ENCODE peak calls at places on chromosomes 4 and X, in seven cellular contexts. L is fibroblast of lung, O is AG04449, T is H7, P is coronary artery, C is skeletal muscle cell, H is testis. D is an unnamed sample.

GRCh38 chr4:150619032-150619431 is 37.1 kb downstream of the MAB21L2 start:
- DNase-seq in T (no peak), O (no peak), H (no peak), C (no peak), L (peak; percentile 2), P (no peak), D (no peak)

GRCh38 chr4:28469886-28470285 is 1609.2 kb downstream of the STIM2 start:
- DNase-seq in L (peak; percentile 0), O (peak; percentile 21), C (peak; percentile 69), H (no peak), T (no peak), P (no peak), D (no peak)

GRCh38 chr4:174989791-174990190 is 71.6 kb downstream of the ADAM29 start:
- DNase-seq in H (no peak), C (no peak), P (no peak), O (no peak), T (no peak), L (no peak), D (no peak)

GRCh38 chrX:47483310-47484268 is 567 bp upstream of the ZNF41 start:
- DNase-seq in O (no peak), T (peak; percentile 31), L (peak; percentile 50), C (no peak), P (no peak), H (peak; percentile 16), D (no peak)

GRCh38 chrX:8869812-8870211 is 68.6 kb upstream of the FAM9A start:
- DNase-seq in C (no peak), L (no peak), T (no peak), O (no peak), P (no peak), H (no peak), D (no peak)

GRCh38 chr4:181877329-181877848 is 365.8 kb upstream of the TENM3 start:
- DNase-seq in L (peak; percentile 95), P (no peak), C (peak; percentile 55), O (peak; percentile 55), H (no peak), T (no peak), D (peak; percentile 72)

GRCh38 chr4:11397146-11397545 is 31.5 kb downstream of the HS3ST1 start:
- DNase-seq in O (no peak), L (no peak), H (no peak), T (no peak), P (no peak), C (no peak), D (no peak)

GRCh38 chrX:69050051-69050785 is 115.0 kb downstream of the PJA1 start:
- DNase-seq in O (no peak), H (no peak), C (no peak), P (peak; percentile 54), T (no peak), L (no peak), D (no peak)

GRCh38 chr4:109957227-109957626 is 44.5 kb downstream of the EGF start:
- DNase-seq in T (no peak), P (no peak), H (no peak), C (no peak), O (no peak), L (no peak), D (no peak)

GRCh38 chrX:21986596-21986995 is 45.5 kb upstream of the PHEX start:
- DNase-seq in O (no peak), P (no peak), H (no peak), C (no peak), T (no peak), L (peak; percentile 57), D (no peak)

GRCh38 chr4:127782275-127783025 is at the start of gene HSPA4L:
- DNase-seq in H (peak; percentile 80), C (no peak), L (peak; percentile 36), O (no peak), T (peak; percentile 44), P (no peak), D (no peak)

GRCh38 chr4:127781303-127782024 is 658 bp upstream of the HSPA4L start:
- DNase-seq in C (no peak), T (peak; percentile 79), L (peak; percentile 55), H (peak; percentile 70), P (peak; percentile 80), O (no peak), D (no peak)

GRCh38 chr4:127782025-127782274 is 172 bp upstream of the HSPA4L start:
- DNase-seq in O (peak; percentile 12), H (peak; percentile 93), P (peak; percentile 90), L (peak; percentile 78), T (peak; percentile 93), C (peak; percentile 44), D (peak; percentile 44)

GRCh38 chr4:127783026-127783769 is 1.1 kb downstream of the HSPA4L start:
- DNase-seq in L (peak; percentile 86), T (peak; percentile 57), O (peak; percentile 3), H (peak; percentile 86), C (peak; percentile 36), P (peak; percentile 88), D (peak; percentile 20)

GRCh38 chr4:127783971-127784519 is 1.9 kb downstream of the HSPA4L start:
- DNase-seq in H (no peak), C (no peak), T (no peak), O (no peak), L (no peak), P (no peak), D (no peak)
- H3K4me3 ChIP-seq in H (peak overlapping the region; percentile 79), C (peak overlapping the region; percentile 71), T (no peak overlapping the region), O (no peak overlapping the region), L (no peak overlapping the region), P (peak overlapping the region; percentile 87), D (no peak overlapping the region)

GRCh38 chr4:38672247-38673071 is 8.5 kb downstream of the KLF3 start:
- DNase-seq in T (peak; percentile 43), L (no peak), O (no peak), H (no peak), C (no peak), P (no peak), D (no peak)
- H3K4me3 ChIP-seq in T (no peak overlapping the region), L (no peak overlapping the region), O (no peak overlapping the region), H (no peak overlapping the region), C (no peak overlapping the region), P (peak overlapping the region; percentile 56), D (no peak overlapping the region)

DNA sequence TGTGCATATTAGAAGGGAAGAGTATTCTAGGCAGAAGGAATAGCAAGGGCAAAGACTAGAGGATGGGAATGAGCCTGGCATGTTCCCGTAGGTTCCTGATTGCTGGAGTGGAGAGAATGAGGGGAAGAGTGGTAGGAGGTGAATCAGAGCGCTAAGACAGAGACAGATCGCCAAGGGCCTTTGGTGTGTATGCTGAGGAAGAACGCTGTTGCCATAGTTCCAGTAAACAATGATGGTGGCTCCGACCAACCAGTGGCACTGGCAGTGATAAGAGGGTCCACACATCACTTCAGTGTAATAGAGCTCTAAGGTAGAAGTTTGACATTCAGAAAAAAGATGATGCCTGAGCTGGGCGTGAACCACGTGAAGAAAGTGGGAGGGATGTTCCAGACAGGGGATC is 966 bp downstream of the TBC1D25 start:
- DNase-seq in L (no peak), T (no peak), P (no peak), C (no peak), H (no peak), O (no peak), D (no peak)
- H3K4me3 ChIP-seq in L (peak overlapping the region; percentile 66), T (no peak overlapping the region), P (peak overlapping the region; percentile 82), C (peak overlapping the region; percentile 71), H (peak overlapping the region; percentile 79), O (peak overlapping the region; percentile 78), D (peak overlapping the region; percentile 62)

GRCh38 chr4:119209077-119209476 is 3.4 kb upstream of the USP53 start:
- DNase-seq in L (peak; percentile 94), H (no peak), C (peak; percentile 91), O (no peak), T (no peak), P (no peak), D (peak; percentile 59)

GRCh38 chr4:119211856-119212250 is 660 bp upstream of the USP53 start:
- DNase-seq in O (no peak), L (no peak), C (no peak), P (no peak), H (no peak), T (no peak), D (no peak)

GRCh38 chr4:119209586-119209985 is 2.9 kb upstream of the USP53 start:
- DNase-seq in O (no peak), H (no peak), L (no peak), C (no peak), P (no peak), T (no peak), D (no peak)

GRCh38 chr4:119212251-119212963 is at the start of gene USP53:
- DNase-seq in P (peak; percentile 99), O (peak; percentile 82), T (peak; percentile 96), H (peak; percentile 99), C (peak; percentile 96), L (peak; percentile 96), D (peak; percentile 97)

GRCh38 chr4:119210760-119211159 is 1.8 kb upstream of the USP53 start:
- DNase-seq in L (no peak), T (no peak), C (peak; percentile 47), H (no peak), O (no peak), P (no peak), D (no peak)
- H3K4me3 ChIP-seq in L (no peak overlapping the region), T (no peak overlapping the region), C (no peak overlapping the region), H (no peak overlapping the region), O (no peak overlapping the region), P (peak overlapping the region; percentile 95), D (no peak overlapping the region)

D was measured in astrocyte of the cerebellum.